ENCODE peak calls at places on chromosome 22, in four cellular contexts. E, K, T and Y are unnamed samples.

GRCh38 chr22:17013396-17014100 is 5.5 kb upstream of the GAB4 start:
- DNase-seq in T (no peak), E (no peak), K (no peak), Y (no peak)

GRCh38 chr22:38291201-38291777 is 18.5 kb upstream of the TMEM184B start:
- DNase-seq in T (no peak), E (no peak), K (no peak), Y (no peak)

GRCh38 chr22:32994046-32994827 is 63.9 kb downstream of the SYN3 start:
- DNase-seq in E (no peak), T (no peak), K (no peak), Y (no peak)

GRCh38 chr22:21796863-21797262 is 61.3 kb upstream of the YPEL1 start:
- DNase-seq in T (no peak), E (no peak), K (no peak), Y (peak)

GRCh38 chr22:31039393-31039792 is 41.7 kb upstream of the SMTN start:
- DNase-seq in K (peak), T (no peak), E (no peak), Y (no peak)

GRCh38 chr22:32333769-32334639 is 23.7 kb upstream of the RFPL3 start:
- DNase-seq in K (no peak), T (no peak), E (no peak), Y (no peak)

GRCh38 chr22:43310798-43311197 is 32.4 kb downstream of the SCUBE1 start:
- DNase-seq in E (no peak), T (no peak), K (no peak), Y (no peak)

GRCh38 chr22:44438056-44438455 is 60.0 kb downstream of the RTL6 start:
- DNase-seq in K (no peak), T (no peak), E (no peak), Y (no peak)

GRCh38 chr22:22939537-22940368 is 52.1 kb downstream of the IGLL5 start:
- DNase-seq in T (no peak), K (no peak), E (no peak), Y (no peak)